ENCODE peak calls at places on chromosomes 16 and 17, in four cellular contexts. V, A, M and O are unnamed samples.

GRCh38 chr16:69150146-69150865 is 17.9 kb downstream of the UTP4 start:
- DNase-seq in M (peak), A (no peak), V (peak), O (no peak)

GRCh38 chr17:33580215-33580614 is 287.1 kb upstream of the ASIC2 start:
- DNase-seq in A (no peak), M (no peak), V (no peak), O (no peak)

GRCh38 chr16:67464565-67464964 is 16.4 kb downstream of the ATP6V0D1 start:
- DNase-seq in V (no peak), A (no peak), M (no peak), O (peak)

GRCh38 chr17:29590261-29590978 is 972 bp upstream of the GIT1 start:
- DNase-seq in M (no peak), V (no peak), A (peak), O (peak)

GRCh38 chr16:51141541-51141940 is 9.5 kb downstream of the SALL1 start:
- DNase-seq in V (no peak), M (no peak), A (no peak), O (no peak)

GRCh38 chr17:75065562-75066151 is 18.6 kb downstream of the KCTD2 start:
- DNase-seq in A (no peak), V (no peak), M (no peak), O (no peak)

GRCh38 chr17:55730808-55731207 is 8.1 kb upstream of the TMEM100 start:
- DNase-seq in V (no peak), A (no peak), M (no peak), O (no peak)

GRCh38 chr16:15879255-15879804 is 9.1 kb downstream of the CEP20 start:
- DNase-seq in M (no peak), A (no peak), V (peak), O (no peak)

GRCh38 chr16:28181557-28181914 is 30.2 kb downstream of the XPO6 start:
- DNase-seq in A (no peak), M (no peak), V (peak), O (no peak)

GRCh38 chr17:6374271-6374691 is 60.6 kb downstream of the AIPL1 start:
- DNase-seq in A (no peak), M (no peak), V (peak), O (no peak)

GRCh38 chr17:76772842-76773521 is 35.1 kb downstream of the MFSD11 start:
- DNase-seq in M (peak), V (peak), A (peak), O (no peak)

GRCh38 chr17:78665952-78666920 is 89.0 kb upstream of the DNAH17 start:
- DNase-seq in V (no peak), A (peak), M (peak), O (no peak)

GRCh38 chr17:20271016-20271610 is 196.2 kb downstream of the LGALS9B start:
- DNase-seq in A (no peak), M (no peak), V (no peak), O (no peak)

GRCh38 chr17:10127819-10128375 is 70.5 kb downstream of the GAS7 start:
- DNase-seq in V (peak), A (peak), M (no peak), O (peak)

GRCh38 chr17:82803606-82804005 is 36.2 kb downstream of the ZNF750 start:
- DNase-seq in V (no peak), M (no peak), A (no peak), O (no peak)

GRCh38 chr17:50207792-50208567 is 6.5 kb upstream of the COL1A1 start:
- DNase-seq in V (no peak), M (no peak), A (no peak), O (no peak)

GRCh38 chr17:60695960-60696359 is 18.3 kb downstream of the BCAS3 start:
- DNase-seq in M (no peak), A (no peak), V (no peak), O (no peak)